ENCODE peak calls at places on chromosomes 2 and 18, in four cellular contexts. T is uterus; N is CD4-positive, alpha-beta T cell; G is cardiac muscle cell. Q is an unnamed sample. For H3K27me3, the result is how much of the 10 kb centered on the place peaks cover.

GRCh38 chr18:74896390-74896991 is 298.8 kb downstream of the ZNF407 start:
- DNase-seq in T (no peak), N (peak), G (no peak), Q (peak)

GRCh38 chr18:50662775-50663383 is 103.0 kb downstream of the MAPK4 start:
- DNase-seq in T (no peak), N (no peak), G (no peak), Q (no peak)

GRCh38 chr18:12608292-12608691 is 49.6 kb downstream of the SPIRE1 start:
- DNase-seq in T (no peak), N (no peak), G (peak), Q (peak)

GRCh38 chr2:218720048-218721041 is 9.7 kb downstream of the TTLL4 start:
- DNase-seq in T (no peak), N (no peak), G (no peak), Q (no peak)

GRCh38 chr18:48973731-48974130 is 23.0 kb upstream of the SMAD7 start:
- DNase-seq in T (no peak), N (no peak), G (no peak), Q (peak)

GRCh38 chr2:233210843-233211600 is 40.5 kb upstream of the ATG16L1 start:
- DNase-seq in T (peak), N (no peak), G (peak), Q (peak)

GRCh38 chr2:224412064-224412921 is 10.4 kb upstream of the FAM124B start:
- DNase-seq in T (no peak), N (no peak), G (peak), Q (peak)

GRCh38 chr2:219331560-219332213 is 857 bp downstream of the RESP18 start:
- DNase-seq in T (no peak), N (no peak), G (peak), Q (no peak)

GRCh38 chr18:25921677-25922421 is 168.6 kb downstream of the SS18 start:
- DNase-seq in T (no peak), N (peak), G (peak), Q (peak)
- TF ChIP-seq CTCF in T (no peak), N (peak), G (peak), Q (peak)

DNA sequence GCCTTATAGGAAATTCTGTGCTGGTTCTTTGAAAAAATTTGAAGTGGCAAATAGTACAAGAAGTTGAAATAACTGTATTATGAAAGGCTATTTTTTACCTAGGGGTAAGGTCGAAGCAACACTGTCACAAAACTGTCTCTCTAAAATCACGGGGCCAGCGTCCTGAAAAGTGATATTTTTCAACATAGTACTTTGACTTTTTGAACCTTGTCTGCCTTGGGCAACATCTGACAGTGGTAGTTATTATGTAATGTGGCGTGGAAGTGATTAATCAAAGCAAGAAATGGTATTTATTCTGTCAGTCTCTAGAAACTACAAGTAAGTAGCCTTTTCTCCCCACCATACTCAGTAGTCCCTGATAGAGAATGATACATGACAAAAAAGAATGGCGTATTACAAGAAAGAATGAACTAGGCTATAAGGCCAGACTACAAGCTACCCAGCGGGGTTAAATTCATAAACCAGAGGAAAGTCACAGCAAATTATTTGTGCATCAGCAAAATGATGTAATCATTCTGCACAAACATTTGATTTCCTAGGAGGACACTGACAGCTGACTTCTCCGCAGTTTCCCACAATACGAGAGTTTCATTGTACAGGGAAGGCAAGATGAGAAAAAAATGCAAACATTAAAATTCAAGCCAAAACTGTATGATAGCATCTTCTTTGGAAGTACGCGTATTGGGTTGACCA is 9.8 kb downstream of the GEN1 start:
- DNase-seq in T (no peak), N (no peak), G (no peak), Q (no peak)
- H3K27ac ChIP-seq in T (no peak), N (no peak), G (no peak), Q (no peak)

DNA sequence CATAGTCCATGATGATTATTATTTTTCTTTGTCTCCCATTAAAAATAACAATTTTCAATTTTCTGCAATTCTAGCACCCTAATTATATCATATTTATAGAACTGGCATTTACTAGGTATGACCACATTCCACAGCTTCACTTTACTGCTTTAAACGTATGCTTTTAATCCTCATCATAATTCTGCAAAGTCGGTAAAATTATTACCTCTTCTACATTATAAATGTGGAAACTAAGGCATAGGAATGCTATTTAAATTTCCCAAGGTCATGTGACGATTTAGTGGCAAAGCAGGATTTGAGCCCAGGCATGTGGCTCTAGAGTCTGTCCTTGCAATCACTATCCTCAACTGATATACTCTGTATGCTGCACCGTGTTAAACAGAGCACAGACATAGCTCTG is 866.4 kb downstream of the EPHA4 start:
- DNase-seq in T (no peak), N (no peak), G (no peak), Q (no peak)
- H3K27me3 ChIP-seq in T (under half), N (under half), G (under half), Q (under half)

GRCh38 chr2:235668782-235669181 is 174.9 kb downstream of the AGAP1 start:
- DNase-seq in T (no peak), N (no peak), G (no peak), Q (peak)

GRCh38 chr2:235672720-235673119 is 178.9 kb downstream of the AGAP1 start:
- DNase-seq in T (no peak), N (no peak), G (no peak), Q (no peak)

GRCh38 chr2:235669269-235669831 is 175.5 kb downstream of the AGAP1 start:
- DNase-seq in T (peak), N (no peak), G (peak), Q (peak)

GRCh38 chr2:235670974-235671787 is 177.3 kb downstream of the AGAP1 start:
- DNase-seq in T (no peak), N (no peak), G (no peak), Q (no peak)

GRCh38 chr2:235669983-235670962 is 176.4 kb downstream of the AGAP1 start:
- DNase-seq in T (peak), N (no peak), G (peak), Q (peak)
- TF ChIP-seq CTCF in T (no peak), N (no peak), G (peak), Q (peak)

Q was measured in foreskin keratinocyte.